ENCODE peak calls at places on chromosomes 3 and 15, in four cellular contexts. A, D, Y and F are unnamed samples.

GRCh38 chr3:110697961-110698360 is 373.7 kb upstream of the NECTIN3 start:
- DNase-seq in A (no peak), D (peak; percentile 13), Y (peak; percentile 42), F (peak; percentile 3)

GRCh38 chr3:100006570-100007271 is 107.6 kb downstream of the FILIP1L start:
- DNase-seq in A (no peak), D (peak; percentile 36), Y (peak; percentile 75), F (peak; percentile 48)

GRCh38 chr15:19973718-19974117 is 567.9 kb downstream of the GOLGA6L6 start:
- DNase-seq in A (peak; percentile 21), D (no peak), Y (no peak), F (no peak)

GRCh38 chr3:100073555-100074307 is 40.6 kb downstream of the FILIP1L start:
- DNase-seq in A (no peak), D (peak; percentile 85), Y (peak; percentile 96), F (peak; percentile 91)

GRCh38 chr3:7752005-7752404 is 749.6 kb upstream of the LMCD1 start:
- DNase-seq in A (no peak), D (no peak), Y (no peak), F (no peak)

GRCh38 chr3:179452166-179452544 is 885 bp upstream of the GNB4 start:
- DNase-seq in A (no peak), D (peak; percentile 73), Y (peak; percentile 87), F (peak; percentile 72)

GRCh38 chr15:31476411-31476810 is 149.8 kb downstream of the KLF13 start:
- DNase-seq in A (no peak), D (no peak), Y (no peak), F (no peak)

GRCh38 chr3:192026656-192027055 is 565.7 kb downstream of the PYDC2 start:
- DNase-seq in A (no peak), D (no peak), Y (no peak), F (no peak)